ENCODE peak calls at places on chromosome 11, in five cellular contexts. C is tibial nerve, R is BJ, F is AG09319, Z is breast epithelium. M is an unnamed sample.

GRCh38 chr11:10301656-10302293 is 3.1 kb upstream of the ADM start:
- DNase-seq in F (no peak), R (peak; percentile 46), Z (no peak), C (no peak), M (no peak)

GRCh38 chr11:130435671-130436070 is 7.3 kb upstream of the ADAMTS8 start:
- DNase-seq in F (no peak), Z (no peak), R (no peak), C (no peak), M (no peak)

GRCh38 chr11:7467652-7468051 is 17.7 kb upstream of the OLFML1 start:
- DNase-seq in F (no peak), C (no peak), R (no peak), Z (no peak), M (no peak)

GRCh38 chr11:102269927-102270326 is 47.4 kb upstream of the BIRC3 start:
- DNase-seq in C (no peak), R (no peak), Z (no peak), F (no peak), M (no peak)

GRCh38 chr11:70005107-70005818 is 72.9 kb upstream of the ANO1 start:
- DNase-seq in R (peak; percentile 69), Z (no peak), F (peak; percentile 80), C (no peak), M (no peak)

GRCh38 chr11:75776546-75776945 is 8.0 kb downstream of the DGAT2 start:
- DNase-seq in R (no peak), Z (no peak), C (no peak), F (no peak), M (no peak)

GRCh38 chr11:11409916-11410315 is 56.9 kb upstream of the CSNK2A3 start:
- DNase-seq in C (no peak), Z (no peak), F (no peak), R (no peak), M (no peak)

GRCh38 chr11:84384637-84385227 is 1098.6 kb upstream of the CCDC90B start:
- DNase-seq in Z (peak; percentile 18), C (peak; percentile 25), R (no peak), F (peak; percentile 14), M (no peak)

GRCh38 chr11:33507967-33508366 is 192.7 kb downstream of the C11orf91 start:
- DNase-seq in F (no peak), R (no peak), Z (no peak), C (no peak), M (no peak)

GRCh38 chr11:121670792-121671275 is 218.1 kb upstream of the SORL1-AS1 start:
- DNase-seq in Z (no peak), F (no peak), R (no peak), C (no peak), M (no peak)

GRCh38 chr11:70586261-70587094 is 188.1 kb downstream of the CTTN start:
- DNase-seq in C (no peak), Z (no peak), F (no peak), R (no peak), M (no peak)

GRCh38 chr11:64034411-64034811 is 1.3 kb upstream of the FLRT1 start:
- DNase-seq in C (no peak), R (no peak), F (no peak), Z (no peak), M (no peak)

GRCh38 chr11:134282121-134283045 is 6.2 kb downstream of the GLB1L3 start:
- DNase-seq in R (no peak), Z (no peak), C (no peak), F (no peak), M (no peak)

GRCh38 chr11:2142762-2143202 is 3.6 kb upstream of the IGF2 start:
- DNase-seq in F (no peak), R (no peak), C (no peak), Z (no peak), M (no peak)

GRCh38 chr11:4606231-4607015 is 1.6 kb downstream of the TRIM68 start:
- DNase-seq in C (no peak), Z (no peak), F (peak; percentile 11), R (no peak), M (no peak)

GRCh38 chr11:47552086-47552580 is 799 bp downstream of the CELF1 start:
- DNase-seq in R (no peak), C (no peak), F (no peak), Z (no peak), M (no peak)

GRCh38 chr11:17410606-17411379 is 22.3 kb upstream of the KCNJ11 start:
- DNase-seq in Z (no peak), C (no peak), F (no peak), R (no peak), M (no peak)

GRCh38 chr11:115528217-115528616 is 24.0 kb upstream of the CADM1 start:
- DNase-seq in R (no peak), Z (no peak), F (no peak), C (no peak), M (no peak)

GRCh38 chr11:101390539-101390938 is 193.3 kb downstream of the TRPC6 start:
- DNase-seq in R (no peak), F (no peak), Z (no peak), C (no peak), M (no peak)

GRCh38 chr11:3157381-3158130 is 7.6 kb downstream of the OSBPL5 start:
- DNase-seq in Z (no peak), F (no peak), R (no peak), C (no peak), M (no peak)

GRCh38 chr11:4118107-4118506 is 23.5 kb downstream of the RRM1 start:
- DNase-seq in Z (no peak), F (no peak), R (no peak), C (no peak), M (no peak)

GRCh38 chr11:31160504-31161422 is 208.8 kb downstream of the DCDC1 start:
- DNase-seq in Z (no peak), R (no peak), C (no peak), F (no peak), M (no peak)

GRCh38 chr11:535519-536454 is at the start of gene HRAS:
- DNase-seq in Z (peak; percentile 94), R (peak; percentile 60), F (peak; percentile 89), C (peak; percentile 90), M (peak; percentile 96)

GRCh38 chr11:3627291-3627690 is 14.5 kb downstream of the ART5 start:
- DNase-seq in R (peak; percentile 58), F (no peak), C (no peak), Z (no peak), M (no peak)

GRCh38 chr11:16001899-16002426 is 354.4 kb downstream of the SOX6 start:
- DNase-seq in C (no peak), Z (peak; percentile 17), F (peak; percentile 83), R (peak; percentile 93), M (no peak)

DNA sequence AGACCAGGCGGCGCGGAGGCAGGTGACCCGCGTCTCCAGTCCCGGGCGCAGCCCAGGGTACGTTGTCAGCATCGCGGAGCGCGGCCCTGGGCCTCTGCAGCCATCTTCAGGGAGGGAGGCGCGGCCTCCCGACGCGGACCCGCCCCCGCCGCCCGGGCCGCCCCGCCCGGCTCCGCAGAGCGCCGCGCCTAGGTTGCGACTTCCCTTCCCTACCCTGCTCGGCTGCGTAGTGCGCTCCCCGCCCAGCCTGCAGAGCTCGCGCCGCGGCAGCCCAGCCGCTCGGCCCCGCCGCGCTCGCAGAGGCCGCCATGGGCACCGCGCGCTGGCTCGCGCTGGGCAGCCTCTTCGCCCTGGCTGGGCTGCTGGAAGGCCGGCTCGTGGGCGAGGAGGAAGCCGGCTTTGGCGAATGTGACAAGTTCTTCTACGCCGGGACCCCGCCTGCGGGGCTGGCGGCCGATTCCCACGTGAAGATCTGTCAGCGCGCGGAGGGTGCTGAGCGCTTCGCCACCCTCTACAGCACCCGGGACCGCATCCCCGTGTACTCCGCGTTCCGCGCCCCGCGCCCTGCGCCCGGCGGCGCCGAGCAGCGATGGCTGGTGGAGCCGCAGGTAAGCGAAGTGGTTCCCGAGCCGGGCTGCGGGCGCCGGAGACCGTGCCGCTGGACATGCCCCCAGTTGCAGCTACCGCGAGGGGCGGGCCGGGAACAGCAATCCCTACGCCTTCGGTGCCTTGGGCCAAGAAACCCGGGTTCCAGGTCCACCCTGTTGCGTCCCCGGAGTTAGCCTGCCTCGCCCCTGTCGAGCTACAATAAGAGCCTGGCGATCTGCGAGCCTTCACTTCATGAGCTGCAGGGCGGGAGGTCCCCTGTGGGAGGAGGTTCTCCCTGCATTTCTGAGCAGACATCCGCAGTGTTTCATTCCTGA is at the start of gene ENDOD1:
- DNase-seq in Z (peak; percentile 72), R (no peak), F (no peak), C (peak; percentile 65), M (peak; percentile 84)
- TF ChIP-seq CTCF in Z (no peak), R (peak; percentile 24), F (peak; percentile 11), C (no peak), M (no peak)

DNA sequence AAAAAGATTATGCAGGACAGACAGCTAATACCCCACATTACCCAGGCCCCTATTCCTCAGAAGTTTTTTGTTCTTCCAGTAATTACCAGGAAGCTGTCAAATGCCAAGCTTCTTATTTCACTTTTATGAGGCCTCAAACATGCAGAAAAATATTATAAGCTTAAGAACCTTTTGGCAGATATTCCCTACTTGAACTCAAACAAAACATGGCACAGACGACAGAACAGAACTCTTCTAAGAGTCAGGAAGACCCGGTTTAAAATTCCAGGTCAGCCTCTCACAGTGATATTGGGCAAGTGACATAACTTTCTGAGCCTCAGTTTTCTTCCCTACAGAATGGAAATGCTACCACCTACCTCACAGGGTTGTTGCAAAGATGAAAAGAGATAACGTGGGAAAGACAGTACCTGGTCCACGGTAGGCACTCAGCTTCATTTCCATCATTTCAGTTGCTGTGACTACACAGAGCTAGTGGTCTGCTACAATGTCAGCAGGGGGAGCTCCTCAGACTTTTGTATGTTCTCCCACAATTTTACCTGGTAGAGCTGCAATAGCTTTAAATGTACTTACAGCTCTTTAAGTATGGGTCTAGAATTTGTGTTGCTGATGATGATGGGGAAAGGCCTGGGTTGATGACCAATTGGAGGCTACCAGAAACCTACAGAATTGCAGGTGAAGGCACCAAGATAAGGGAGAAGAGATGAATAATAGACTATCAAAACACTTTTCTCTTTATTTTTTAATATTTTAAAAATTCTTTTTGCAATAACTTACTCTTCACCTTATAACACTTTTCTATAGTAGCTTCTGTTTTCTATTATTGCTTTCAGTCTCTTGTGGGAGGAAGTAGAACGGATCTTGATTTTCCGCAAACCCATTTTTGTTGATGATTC is 98.3 kb upstream of the CHRM4 start:
- DNase-seq in C (no peak), R (no peak), Z (no peak), F (no peak), M (no peak)
- TF ChIP-seq CTCF in C (peak; percentile 33), R (peak; percentile 67), Z (peak; percentile 20), F (peak; percentile 66), M (no peak)

GRCh38 chr11:86559311-86559945 is 113.0 kb downstream of the ME3 start:
- DNase-seq in R (no peak), C (no peak), Z (peak; percentile 40), F (peak; percentile 16), M (no peak)
- TF ChIP-seq CTCF in R (no peak), C (no peak), Z (no peak), F (no peak), M (no peak)

DNA sequence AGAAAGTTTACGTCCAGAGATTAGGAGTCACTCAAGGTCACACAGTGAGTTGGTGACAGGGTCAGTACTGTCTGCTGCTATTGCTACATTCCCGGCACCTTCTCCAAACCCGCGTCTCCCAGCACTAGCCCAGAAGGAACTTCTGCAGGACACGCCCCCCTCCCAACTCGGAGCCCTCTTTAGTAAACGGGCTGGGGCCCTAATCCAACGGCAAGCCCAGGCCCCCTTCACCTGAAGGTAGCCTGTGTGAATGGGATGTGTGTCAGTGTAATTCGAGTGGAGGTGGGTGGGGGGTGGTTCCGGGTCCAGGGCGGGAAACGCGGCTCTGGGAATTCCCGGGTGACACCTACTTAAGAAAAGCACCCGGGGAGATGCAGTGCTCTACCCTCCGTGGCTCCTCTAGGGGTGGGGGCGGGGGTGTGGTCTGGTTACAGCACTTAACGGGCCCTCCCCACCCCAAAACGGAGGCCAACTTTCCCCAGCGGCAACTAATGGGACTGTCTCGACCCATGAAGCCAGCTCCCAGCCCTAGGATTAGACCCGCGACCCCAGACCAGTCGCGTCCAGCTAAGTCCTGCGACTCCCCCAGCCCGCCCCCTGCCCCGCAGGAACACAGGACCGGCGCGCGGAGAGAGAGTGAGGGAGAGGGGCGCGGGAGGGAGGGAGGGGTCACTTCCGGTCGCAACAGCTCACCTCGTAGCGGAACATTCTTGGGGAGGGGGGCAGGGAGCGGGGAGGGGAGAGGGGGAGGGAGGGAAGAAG is 468 bp downstream of the PATL1 start:
- DNase-seq in F (peak; percentile 8), C (peak; percentile 31), R (no peak), Z (peak; percentile 52), M (no peak)
- TF ChIP-seq CTCF in F (no peak), C (peak; percentile 36), R (peak; percentile 33), Z (peak; percentile 51), M (peak; percentile 21)

M was measured in mesothelial cell of epicardium.